ENCODE peak calls at places on chromosomes 13 and 19, in eight cellular contexts. V is stimulated activated CD8-positive, alpha-beta memory T cell treated with anti-CD3 and anti-CD28 coated beads, Interleukin-15, amount 100 ng/mL, for 24 hours; K is choroid plexus epithelial cell; J is astrocyte of the spinal cord; S is body of pancreas; D is psoas muscle; L is iris pigment epithelial cell; T is activated T-helper 1 cell treated with Interleukin-2 at 50 U/mL for 16 hours. O is an unnamed sample.

GRCh38 chr13:39866722-39867121 is 211.3 kb downstream of the COG6 start:
- DNase-seq in V (no peak), K (no peak), J (no peak), S (no peak), D (no peak), L (no peak), T (no peak), O (no peak)

GRCh38 chr13:29758591-29759114 is 91.8 kb downstream of the UBL3 start:
- DNase-seq in V (no peak), K (peak), J (no peak), S (no peak), D (no peak), L (no peak), T (peak), O (no peak)

GRCh38 chr13:23695711-23696512 is 125.7 kb downstream of the TNFRSF19 start:
- DNase-seq in V (peak), K (no peak), J (no peak), S (no peak), D (peak), L (no peak), T (peak), O (no peak)

GRCh38 chr19:14072535-14073231 is at the start of gene MISP3:
- DNase-seq in V (no peak), K (peak), J (no peak), S (peak), D (peak), L (peak), T (no peak), O (peak)

GRCh38 chr19:52722062-52723005 is 12.5 kb downstream of the ZNF611 start:
- DNase-seq in V (no peak), K (peak), J (peak), S (no peak), D (no peak), L (peak), T (no peak), O (no peak)

GRCh38 chr13:59750860-59751259 is 412.9 kb downstream of the DIAPH3 start:
- DNase-seq in V (no peak), K (peak), J (peak), S (peak), D (no peak), L (peak), T (no peak), O (peak)

GRCh38 chr13:75485286-75486062 is 3.5 kb upstream of the TBC1D4 start:
- DNase-seq in V (no peak), K (peak), J (peak), S (no peak), D (no peak), L (peak), T (no peak), O (no peak)

GRCh38 chr13:45184693-45185092 is 16.2 kb downstream of the KCTD4 start:
- DNase-seq in V (no peak), K (no peak), J (no peak), S (no peak), D (no peak), L (no peak), T (no peak), O (no peak)

GRCh38 chr19:54517483-54517882 is 14.9 kb downstream of the LAIR2 start:
- DNase-seq in V (no peak), K (peak), J (peak), S (peak), D (no peak), L (peak), T (no peak), O (no peak)

GRCh38 chr19:49829200-49829599 is 11.1 kb downstream of the MED25 start:
- DNase-seq in V (no peak), K (no peak), J (no peak), S (no peak), D (no peak), L (no peak), T (no peak), O (no peak)

GRCh38 chr19:10289167-10289835 is 451 bp upstream of the ICAM5 start:
- DNase-seq in V (no peak), K (peak), J (no peak), S (no peak), D (peak), L (peak), T (peak), O (no peak)

GRCh38 chr13:31675521-31675953 is 63.8 kb upstream of the RXFP2 start:
- DNase-seq in V (no peak), K (peak), J (no peak), S (no peak), D (no peak), L (peak), T (no peak), O (no peak)

GRCh38 chr19:7647156-7647555 is 10.2 kb downstream of the STXBP2 start:
- DNase-seq in V (no peak), K (no peak), J (no peak), S (no peak), D (no peak), L (no peak), T (no peak), O (no peak)

GRCh38 chr19:3556978-3557460 is 367 bp downstream of the MFSD12 start:
- DNase-seq in V (peak), K (peak), J (no peak), S (peak), D (peak), L (peak), T (peak), O (no peak)

GRCh38 chr13:47826481-47826880 is 174.6 kb downstream of the SUCLA2 start:
- DNase-seq in V (no peak), K (peak), J (no peak), S (no peak), D (no peak), L (peak), T (no peak), O (no peak)

GRCh38 chr13:110232756-110233155 is 74.2 kb downstream of the COL4A1 start:
- DNase-seq in V (no peak), K (no peak), J (no peak), S (no peak), D (peak), L (peak), T (no peak), O (no peak)

GRCh38 chr13:76383671-76384461 is 502.3 kb downstream of the KCTD12 start:
- DNase-seq in V (no peak), K (peak), J (peak), S (no peak), D (no peak), L (peak), T (no peak), O (no peak)

GRCh38 chr13:89982406-89983085 is 1364.9 kb upstream of the MIR17HG start:
- DNase-seq in V (no peak), K (peak), J (peak), S (no peak), D (no peak), L (peak), T (no peak), O (no peak)

GRCh38 chr19:15562861-15563260 is 52.2 kb upstream of the CYP4F8 start:
- DNase-seq in V (no peak), K (no peak), J (no peak), S (peak), D (no peak), L (peak), T (no peak), O (no peak)

GRCh38 chr13:84137292-84137691 is 255.0 kb upstream of the SLITRK1 start:
- DNase-seq in V (no peak), K (peak), J (peak), S (no peak), D (no peak), L (peak), T (peak), O (no peak)

GRCh38 chr19:3289971-3290569 is 65.6 kb downstream of the CELF5 start:
- DNase-seq in V (no peak), K (no peak), J (no peak), S (no peak), D (no peak), L (no peak), T (no peak), O (no peak)

GRCh38 chr19:46109876-46110275 is 14.6 kb downstream of the IGFL3 start:
- DNase-seq in V (no peak), K (no peak), J (no peak), S (no peak), D (no peak), L (no peak), T (no peak), O (no peak)

GRCh38 chr13:92951273-92951820 is 275.3 kb upstream of the GPC6 start:
- DNase-seq in V (no peak), K (no peak), J (no peak), S (no peak), D (no peak), L (no peak), T (no peak), O (no peak)

GRCh38 chr19:30228113-30228725 is 144.0 kb upstream of the ZNF536 start:
- DNase-seq in V (no peak), K (no peak), J (no peak), S (no peak), D (no peak), L (no peak), T (no peak), O (peak)

GRCh38 chr13:86946734-86947133 is 724.4 kb upstream of the SLITRK5 start:
- DNase-seq in V (no peak), K (no peak), J (no peak), S (no peak), D (no peak), L (no peak), T (no peak), O (no peak)

GRCh38 chr19:11749751-11750150 is 11.0 kb upstream of the ZNF823 start:
- DNase-seq in V (no peak), K (no peak), J (no peak), S (no peak), D (no peak), L (no peak), T (no peak), O (no peak)

GRCh38 chr19:37997911-37998344 is 90.9 kb downstream of the SIPA1L3 start:
- DNase-seq in V (no peak), K (peak), J (peak), S (no peak), D (no peak), L (peak), T (no peak), O (no peak)

O was measured in mesothelial cell of epicardium.